ENCODE peak calls at places on chromosome 5, in seven cellular contexts. R is HCT116, S is body of pancreas, Q is prostate gland, Z is IMR-90, F is thyroid gland, V is K562. Y is an unnamed sample.

GRCh38 chr5:170121321-170121720 is 15.6 kb downstream of the FOXI1 start:
- DNase-seq in S (no peak), Z (peak), R (no peak), Q (no peak), F (no peak), V (no peak), Y (no peak)

GRCh38 chr5:56683281-56683680 is 132.1 kb upstream of the MAP3K1 start:
- DNase-seq in V (no peak), S (no peak), F (no peak), R (no peak), Q (no peak), Z (no peak), Y (no peak)

GRCh38 chr5:849651-850301 is 1.0 kb downstream of the ZDHHC11 start:
- DNase-seq in V (no peak), F (no peak), R (no peak), Z (no peak), Q (no peak), S (no peak), Y (peak)

GRCh38 chr5:98769256-98770157 is 4.0 kb upstream of the RGMB start:
- DNase-seq in V (no peak), Z (peak), Q (no peak), F (peak), R (no peak), S (peak), Y (peak)

GRCh38 chr5:127561254-127561653 is 43.8 kb downstream of the PRRC1 start:
- DNase-seq in F (no peak), R (no peak), Q (no peak), Z (peak), S (no peak), V (no peak), Y (no peak)

GRCh38 chr5:132243366-132243977 is 14.0 kb upstream of the PDLIM4 start:
- DNase-seq in R (no peak), S (no peak), Z (no peak), F (no peak), V (no peak), Q (no peak), Y (no peak)

GRCh38 chr5:127702913-127703575 is at the start of gene CCDC192:
- DNase-seq in V (no peak), R (no peak), S (no peak), Z (no peak), Q (no peak), F (no peak), Y (no peak)

GRCh38 chr5:96794757-96795156 is 13.0 kb downstream of the ERAP1 start:
- DNase-seq in Z (no peak), V (no peak), Q (no peak), R (no peak), S (no peak), F (no peak), Y (no peak)

GRCh38 chr5:100502684-100503083 is 32.5 kb upstream of the FAM174A start:
- DNase-seq in R (no peak), Z (no peak), Q (no peak), S (no peak), F (no peak), V (no peak), Y (no peak)

GRCh38 chr5:9108156-9108555 is 437.7 kb downstream of the SEMA5A start:
- DNase-seq in F (no peak), S (no peak), Q (no peak), Z (peak), V (no peak), R (no peak), Y (no peak)

GRCh38 chr5:118605761-118606160 is 382.6 kb downstream of the DTWD2 start:
- DNase-seq in Q (no peak), V (no peak), R (no peak), S (no peak), Z (no peak), F (peak), Y (no peak)

GRCh38 chr5:12023614-12024241 is 119.5 kb upstream of the CTNND2 start:
- DNase-seq in V (peak), R (no peak), S (peak), Q (no peak), Z (peak), F (no peak), Y (no peak)

GRCh38 chr5:153551537-153552079 is 61.1 kb downstream of the GRIA1 start:
- DNase-seq in Z (peak), S (no peak), V (no peak), Q (no peak), R (peak), F (no peak), Y (no peak)

GRCh38 chr5:124869481-124870033 is 123.1 kb upstream of the ZNF608 start:
- DNase-seq in Z (no peak), F (no peak), Q (no peak), S (no peak), R (no peak), V (no peak), Y (no peak)

GRCh38 chr5:173868096-173868879 is 19.9 kb upstream of the CPEB4 start:
- DNase-seq in F (peak), Q (peak), R (no peak), Z (peak), V (no peak), S (no peak), Y (no peak)

GRCh38 chr5:72412283-72413055 is 92.3 kb downstream of the PTCD2 start:
- DNase-seq in Z (peak), F (no peak), Q (no peak), S (no peak), V (no peak), R (no peak), Y (no peak)

GRCh38 chr5:104456122-104456521 is 893.5 kb upstream of the NUDT12 start:
- DNase-seq in F (no peak), S (no peak), Z (no peak), R (no peak), Q (no peak), V (no peak), Y (no peak)

GRCh38 chr5:53381-54174 is 38.4 kb upstream of the PLEKHG4B start:
- DNase-seq in Q (peak), V (peak), Z (peak), F (peak), S (peak), R (no peak), Y (no peak)

GRCh38 chr5:67287795-67288194 is 91.2 kb upstream of the CD180 start:
- DNase-seq in S (no peak), V (no peak), Z (peak), Q (no peak), R (no peak), F (no peak), Y (no peak)

GRCh38 chr5:77380636-77381035 is 111.5 kb downstream of the WDR41 start:
- DNase-seq in F (no peak), V (no peak), Q (no peak), Z (no peak), S (no peak), R (no peak), Y (no peak)

GRCh38 chr5:62886603-62887315 is 308.1 kb downstream of the LRRC70 start:
- DNase-seq in Q (no peak), F (peak), V (no peak), S (no peak), R (no peak), Z (no peak), Y (no peak)

GRCh38 chr5:158623971-158624370 is 475.7 kb downstream of the EBF1 start:
- DNase-seq in S (no peak), R (no peak), F (no peak), Z (no peak), V (no peak), Q (no peak), Y (no peak)

GRCh38 chr5:108238936-108239887 is 142.7 kb downstream of the FBXL17 start:
- DNase-seq in Q (no peak), R (peak), V (no peak), Z (no peak), S (no peak), F (peak), Y (no peak)

GRCh38 chr5:122192883-122193496 is 63.6 kb downstream of the ZNF474 start:
- DNase-seq in V (peak), Z (peak), Q (peak), F (peak), S (peak), R (peak), Y (no peak)

GRCh38 chr5:31124906-31125305 is 68.6 kb upstream of the CDH6 start:
- DNase-seq in S (no peak), F (no peak), Z (no peak), Q (no peak), V (no peak), R (no peak), Y (no peak)

GRCh38 chr5:1417586-1418225 is 27.5 kb downstream of the SLC6A3 start:
- DNase-seq in F (no peak), Z (no peak), S (no peak), Q (no peak), R (no peak), V (no peak), Y (peak)

GRCh38 chr5:74201334-74202081 is 439.0 kb downstream of the ENC1 start:
- DNase-seq in R (no peak), Q (no peak), F (peak), V (peak), S (peak), Z (peak), Y (no peak)

GRCh38 chr5:34915139-34915855 is at the start of the genes BRIX1 and RAD1:
- DNase-seq in Z (peak), S (peak), V (peak), Q (peak), F (peak), R (peak), Y (peak)
- TF ChIP-seq POLR2A in Z (peak), S (peak), V (peak), Q (no peak), F (no peak), R (peak), Y (peak)

GRCh38 chr5:178215263-178216002 is 11.1 kb downstream of the HNRNPAB start:
- DNase-seq in S (no peak), Q (no peak), V (no peak), Z (no peak), F (no peak), R (no peak), Y (no peak)

GRCh38 chr5:178216088-178216534 is 11.8 kb downstream of the HNRNPAB start:
- DNase-seq in V (no peak), F (no peak), S (no peak), R (no peak), Z (no peak), Q (no peak), Y (no peak)

GRCh38 chr5:178213003-178213449 is 8.7 kb downstream of the HNRNPAB start:
- DNase-seq in R (no peak), Q (no peak), F (no peak), S (no peak), Z (no peak), V (no peak), Y (peak)

GRCh38 chr5:178213748-178214151 is 9.4 kb downstream of the HNRNPAB start:
- DNase-seq in Z (no peak), R (no peak), S (peak), V (no peak), Q (no peak), F (no peak), Y (peak)

GRCh38 chr5:178214160-178214803 is 9.9 kb downstream of the HNRNPAB start:
- DNase-seq in S (no peak), Z (no peak), V (no peak), Q (no peak), R (no peak), F (no peak), Y (no peak)
- TF ChIP-seq POLR2A in S (no peak), Z (no peak), V (peak), Q (no peak), R (no peak), F (no peak), Y (no peak)

GRCh38 chr5:58459860-58460726 is at the start of gene PLK2:
- DNase-seq in V (no peak), Q (peak), Z (peak), F (peak), S (peak), R (peak), Y (peak)
- TF ChIP-seq POLR2A in V (no peak), Q (peak), Z (peak), F (peak), S (peak), R (peak), Y (peak)

DNA sequence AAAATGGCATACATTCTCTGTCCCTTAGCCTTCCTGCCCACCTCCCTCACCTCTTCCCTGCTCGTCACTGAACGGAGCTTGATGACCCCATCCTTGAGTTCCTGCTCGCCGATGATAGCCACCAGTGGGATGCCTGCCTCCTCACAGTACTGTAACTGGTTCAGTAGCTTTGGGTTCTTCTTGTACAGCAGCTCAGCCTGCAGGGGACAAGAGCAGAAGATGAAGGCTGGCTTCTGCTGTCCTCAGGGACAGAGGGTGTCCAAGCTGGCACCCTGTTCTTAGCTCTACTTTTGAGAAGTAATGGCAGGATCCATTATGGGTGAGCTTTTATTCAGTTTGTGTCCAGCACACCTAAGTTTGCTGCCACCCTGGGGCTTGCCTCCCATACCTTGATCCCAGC is 1.3 kb upstream of the DND1 start:
- DNase-seq in V (no peak), Q (no peak), F (no peak), R (no peak), S (no peak), Z (no peak), Y (no peak)
- TF ChIP-seq POLR2A in V (no peak), Q (no peak), F (no peak), R (no peak), S (no peak), Z (no peak), Y (no peak)

Y was measured in right lobe of liver.